ENCODE peak calls at places on chromosomes 13 and 19, in eight cellular contexts. M, N, Y, E, W, C, R and V are unnamed samples.

GRCh38 chr19:33700408-33700757 is 78.6 kb downstream of the CHST8 start:
- DNase-seq in E (no peak), M (no peak), N (no peak), C (no peak), Y (no peak), W (no peak), R (no peak), V (no peak)

GRCh38 chr13:94711561-94712286 is 621 bp downstream of the SOX21 start:
- DNase-seq in E (no peak), M (peak; percentile 29), R (peak; percentile 89), C (no peak), N (no peak), Y (peak; percentile 43), W (peak; percentile 18), V (no peak)

GRCh38 chr13:101343128-101343787 is 73.0 kb downstream of the NALCN start:
- DNase-seq in W (no peak), E (no peak), R (no peak), Y (no peak), N (no peak), C (no peak), M (peak; percentile 12), V (peak; percentile 79)

GRCh38 chr13:114145256-114145655 is 12.8 kb upstream of the RASA3 start:
- DNase-seq in Y (no peak), E (no peak), N (peak; percentile 46), C (no peak), M (no peak), W (no peak), R (no peak), V (no peak)

GRCh38 chr19:28793391-28794168 is 419.4 kb downstream of the UQCRFS1 start:
- DNase-seq in R (no peak), Y (no peak), N (no peak), E (no peak), C (no peak), W (no peak), M (no peak), V (no peak)

GRCh38 chr13:102187313-102187712 is 214.5 kb downstream of the FGF14 start:
- DNase-seq in C (no peak), Y (no peak), E (no peak), N (no peak), W (no peak), M (no peak), R (no peak), V (no peak)

GRCh38 chr19:46574533-46574932 is 26.6 kb upstream of the CALM3 start:
- DNase-seq in C (peak; percentile 64), M (peak; percentile 4), R (no peak), E (no peak), Y (no peak), W (peak; percentile 27), N (no peak), V (no peak)

GRCh38 chr13:39777527-39778061 is 122.1 kb downstream of the COG6 start:
- DNase-seq in C (peak; percentile 22), M (peak; percentile 95), R (no peak), Y (peak; percentile 86), W (peak; percentile 87), N (peak; percentile 57), E (no peak), V (no peak)

GRCh38 chr13:61142506-61142905 is 273.1 kb downstream of the PCDH20 start:
- DNase-seq in N (no peak), W (no peak), R (no peak), C (no peak), E (no peak), M (no peak), Y (no peak), V (no peak)

GRCh38 chr13:26561636-26562537 is 4.4 kb downstream of the WASF3 start:
- DNase-seq in C (no peak), W (peak; percentile 70), Y (peak; percentile 60), M (peak; percentile 74), E (no peak), N (no peak), R (no peak), V (no peak)

GRCh38 chr13:41213316-41213715 is 18.9 kb upstream of the KBTBD7 start:
- DNase-seq in E (no peak), R (no peak), M (no peak), C (no peak), Y (no peak), N (no peak), W (no peak), V (no peak)

GRCh38 chr13:109146912-109147624 is 517.7 kb downstream of the MYO16 start:
- DNase-seq in R (no peak), E (no peak), C (no peak), N (no peak), Y (peak; percentile 91), M (peak; percentile 96), W (peak; percentile 57), V (no peak)

GRCh38 chr19:41324921-41325639 is 15.1 kb downstream of the CCDC97 start:
- DNase-seq in Y (peak; percentile 83), E (no peak), W (peak; percentile 85), C (no peak), M (peak; percentile 77), N (no peak), R (no peak), V (no peak)

GRCh38 chr19:5244351-5244750 is 96.3 kb downstream of the PTPRS start:
- DNase-seq in C (no peak), E (no peak), W (no peak), R (no peak), Y (no peak), M (no peak), N (no peak), V (no peak)

DNA sequence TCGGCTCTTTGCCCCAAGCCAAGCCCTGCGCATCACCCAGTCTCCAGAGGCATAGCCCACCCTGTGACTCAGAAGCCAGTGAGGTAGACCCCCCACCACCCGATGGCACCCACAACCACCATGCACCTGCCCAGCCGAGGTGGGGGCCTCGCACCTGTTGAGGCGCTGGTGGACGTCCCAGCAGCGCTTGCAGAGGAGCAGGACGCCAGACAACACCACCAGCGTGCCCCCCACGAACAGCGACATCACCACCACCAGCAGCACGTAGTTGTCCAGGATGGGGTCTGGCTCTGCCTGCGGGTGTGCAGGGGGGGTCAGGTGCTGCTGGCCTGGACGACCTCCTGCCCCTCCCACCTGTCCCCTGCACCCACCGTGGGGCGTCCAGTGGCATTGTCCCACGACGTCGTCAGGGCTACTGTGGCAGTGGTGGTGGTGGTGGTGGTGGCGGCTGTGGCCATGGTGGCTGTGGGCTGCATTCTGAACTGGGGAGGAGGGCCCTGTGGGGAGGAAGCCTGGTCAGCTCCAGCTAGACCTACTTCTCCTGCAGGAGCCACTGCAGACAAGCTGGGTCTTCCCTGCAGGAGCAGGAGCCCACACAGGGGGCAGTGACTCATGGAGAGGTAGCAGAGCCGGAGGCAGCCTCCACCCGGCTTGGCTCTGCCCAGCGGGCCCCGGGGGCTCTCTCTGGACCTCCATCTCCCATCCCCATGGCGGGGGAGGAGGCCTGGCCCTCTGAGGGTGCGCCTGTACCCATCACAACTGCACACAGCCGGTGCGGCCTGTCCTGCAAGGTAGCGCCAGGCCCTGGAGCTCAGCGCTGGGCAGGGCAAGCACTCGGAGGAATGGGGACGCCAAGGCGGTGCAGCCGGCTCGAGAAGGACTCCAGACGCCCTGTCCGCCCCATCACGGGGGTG is 1.9 kb downstream of the CBARP start:
- DNase-seq in R (no peak), C (no peak), M (no peak), Y (peak; percentile 61), E (no peak), W (no peak), N (no peak), V (no peak)
- H3K4me3 ChIP-seq in R (no peak overlapping the region), C (no peak overlapping the region), M (peak overlapping the region; percentile 57), Y (peak overlapping the region; percentile 37), E (no peak overlapping the region), W (no peak overlapping the region), N (no peak overlapping the region), V (peak overlapping the region; percentile 62)

GRCh38 chr19:12680034-12680433 is 1.6 kb downstream of the DHPS start:
- DNase-seq in N (no peak), W (no peak), C (no peak), E (no peak), M (no peak), R (no peak), Y (no peak), V (no peak)
- H3K4me3 ChIP-seq in N (peak overlapping the region; percentile 47), W (no peak overlapping the region), C (no peak overlapping the region), E (peak overlapping the region; percentile 9), M (no peak overlapping the region), R (no peak overlapping the region), Y (no peak overlapping the region), V (no peak overlapping the region)

DNA sequence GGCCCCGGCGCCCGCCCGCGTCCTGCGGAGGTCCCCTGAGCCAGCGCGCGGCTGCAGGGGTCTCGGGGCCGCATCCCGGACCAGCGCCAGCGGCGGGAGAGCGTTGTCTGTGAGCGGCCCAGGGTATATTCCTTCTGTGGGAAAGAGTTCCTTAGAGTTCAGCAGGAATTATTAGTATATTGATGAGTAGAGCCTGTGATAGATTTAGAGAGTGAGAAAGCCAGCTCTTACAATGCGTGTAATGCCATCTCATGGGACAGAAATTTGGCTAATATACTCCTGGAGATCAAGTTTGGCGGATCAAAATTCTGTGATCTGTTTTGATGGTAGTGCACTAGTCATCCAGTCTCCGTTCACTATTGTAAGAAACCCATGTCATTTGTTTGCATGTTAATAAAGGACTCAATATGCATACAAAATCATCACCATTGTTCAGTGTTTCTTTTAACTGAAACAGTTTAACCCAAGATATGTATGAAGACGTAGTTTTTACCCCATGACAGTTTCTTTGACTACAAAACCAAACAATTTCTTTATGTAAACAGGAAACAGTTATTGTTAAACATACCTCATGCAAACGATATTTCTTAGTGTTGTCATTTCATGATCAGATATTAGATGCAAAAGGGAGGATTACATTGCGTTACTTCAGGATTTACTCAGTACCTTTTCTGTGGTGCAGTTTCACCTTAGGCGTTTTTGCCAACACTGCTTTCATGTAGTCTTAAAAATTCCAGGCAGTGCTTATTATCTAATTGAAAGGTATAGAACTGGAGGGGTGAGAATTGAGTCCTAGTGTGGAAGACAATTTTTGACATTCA is 9.9 kb downstream of the TNFRSF19 start:
- DNase-seq in W (peak; percentile 7), R (no peak), N (no peak), E (no peak), Y (peak; percentile 29), C (no peak), M (no peak), V (no peak)
- H3K4me3 ChIP-seq in W (peak overlapping the region; percentile 82), R (peak overlapping the region; percentile 88), N (no peak overlapping the region), E (peak overlapping the region; percentile 79), Y (peak overlapping the region; percentile 72), C (no peak overlapping the region), M (peak overlapping the region; percentile 74), V (peak overlapping the region; percentile 91)

GRCh38 chr19:56750658-56751057 is 79.1 kb upstream of the ZNF835 start:
- DNase-seq in M (no peak), N (no peak), C (no peak), E (no peak), Y (no peak), R (peak; percentile 57), W (no peak), V (no peak)

GRCh38 chr19:56746367-56746766 is 74.8 kb upstream of the ZNF835 start:
- DNase-seq in E (no peak), Y (no peak), R (peak; percentile 64), C (no peak), M (no peak), W (no peak), N (no peak), V (no peak)

GRCh38 chr19:56748443-56748842 is 76.9 kb upstream of the ZNF835 start:
- DNase-seq in N (peak; percentile 11), R (peak; percentile 75), W (peak; percentile 30), M (no peak), C (peak; percentile 12), Y (no peak), E (no peak), V (no peak)

DNA sequence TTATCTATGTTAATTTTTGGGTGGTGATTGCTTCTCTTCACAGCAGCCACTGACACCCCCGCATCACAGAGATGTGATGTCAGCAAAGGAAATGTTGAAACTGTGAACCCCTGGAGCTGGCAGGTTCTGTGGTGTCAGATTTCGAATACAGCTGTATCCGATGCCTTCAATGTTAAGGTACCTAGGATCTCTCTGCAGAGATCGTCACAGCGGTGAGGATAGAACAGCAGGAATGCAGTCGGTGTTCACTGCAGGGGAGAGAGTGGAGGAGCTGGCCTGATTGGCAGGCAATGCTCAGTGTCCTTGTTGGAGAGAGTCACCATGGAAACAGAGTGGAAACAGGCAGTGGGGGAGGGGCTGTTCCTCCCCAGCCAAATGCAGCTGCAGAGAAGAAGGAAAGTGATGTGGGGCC is 79.5 kb upstream of the ZNF835 start:
- DNase-seq in M (no peak), Y (no peak), W (peak; percentile 4), C (no peak), R (peak; percentile 85), E (no peak), N (no peak), V (no peak)
- H3K4me3 ChIP-seq in M (no peak overlapping the region), Y (no peak overlapping the region), W (no peak overlapping the region), C (no peak overlapping the region), R (no peak overlapping the region), E (no peak overlapping the region), N (no peak overlapping the region), V (no peak overlapping the region)